ENCODE peak calls at places on chromosomes 1 and 21, in five cellular contexts. A is mucosa of descending colon; N is CD8-positive, alpha-beta T cell; R is CD4-positive, alpha-beta memory T cell; T is AG10803. D is an unnamed sample.

GRCh38 chr21:41750532-41751151 is 16.2 kb downstream of the RIPK4 start:
- DNase-seq in A (no peak), N (no peak), R (no peak), T (no peak), D (no peak)

GRCh38 chr1:161082996-161083742 is 6.2 kb downstream of the NECTIN4 start:
- DNase-seq in A (peak), N (no peak), R (no peak), T (peak), D (peak)

GRCh38 chr1:27275686-27276085 is 41.3 kb downstream of the WDTC1 start:
- DNase-seq in A (no peak), N (no peak), R (no peak), T (peak), D (no peak)

GRCh38 chr1:180228648-180229482 is 1.2 kb upstream of the LHX4 start:
- DNase-seq in A (no peak), N (no peak), R (no peak), T (no peak), D (peak)

GRCh38 chr1:212797681-212798080 is 6.0 kb downstream of the TATDN3 start:
- DNase-seq in A (no peak), N (no peak), R (no peak), T (peak), D (no peak)

GRCh38 chr1:153803479-153804056 is 28.4 kb downstream of the SLC27A3 start:
- DNase-seq in A (no peak), N (no peak), R (no peak), T (no peak), D (no peak)

GRCh38 chr1:206907304-206907991 is 10.2 kb downstream of the IL24 start:
- DNase-seq in A (no peak), N (no peak), R (no peak), T (no peak), D (no peak)

GRCh38 chr1:94321662-94322061 is 84.3 kb upstream of the ARHGAP29 start:
- DNase-seq in A (no peak), N (no peak), R (no peak), T (peak), D (no peak)

GRCh38 chr1:231750818-231751623 is 124.4 kb downstream of the DISC1 start:
- DNase-seq in A (no peak), N (no peak), R (no peak), T (peak), D (no peak)

GRCh38 chr1:22738522-22738921 is 27.9 kb downstream of the EPHB2 start:
- DNase-seq in A (no peak), N (no peak), R (no peak), T (no peak), D (no peak)

DNA sequence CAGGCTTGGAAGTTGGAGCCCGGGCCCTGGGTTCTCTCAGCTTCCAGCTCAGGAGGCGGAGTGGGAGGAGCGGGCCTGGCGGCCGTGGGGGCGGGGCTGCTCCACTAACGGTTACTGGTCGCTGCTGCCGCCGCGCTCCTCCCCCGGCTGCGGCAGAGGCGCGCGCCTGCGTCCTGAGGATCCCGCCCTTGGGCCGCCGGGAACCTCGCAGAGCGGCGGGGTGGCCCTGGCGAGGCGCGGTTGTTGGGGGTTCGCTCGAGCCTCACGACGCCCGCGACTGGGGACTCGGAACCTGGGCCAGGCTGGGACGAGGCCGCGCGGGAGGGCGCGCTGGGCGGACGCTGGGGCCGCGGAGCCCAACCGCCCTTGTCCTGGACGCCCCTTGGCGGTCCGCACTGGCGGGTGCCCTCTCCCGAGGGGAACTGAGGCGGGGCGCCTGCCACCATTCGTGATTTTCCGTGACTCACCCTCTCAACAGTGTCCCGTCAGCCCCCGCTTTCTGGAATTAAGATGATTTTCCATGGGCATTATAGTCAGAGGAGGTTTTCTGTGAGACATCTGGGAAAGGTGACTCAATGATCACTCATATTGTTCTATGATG is 34.1 kb downstream of the OR2G3 start:
- DNase-seq in A (peak), N (peak), R (no peak), T (peak), D (peak)
- H3K4me3 ChIP-seq in A (no peak), N (no peak), R (no peak), T (no peak), D (peak)

GRCh38 chr1:148334339-148335130 is 148.6 kb downstream of the PPIAL4G start:
- DNase-seq in A (peak), N (peak), R (peak), T (peak), D (peak)
- H3K4me3 ChIP-seq in A (no peak), N (peak), R (peak), T (peak), D (peak)

GRCh38 chr1:246215505-246215893 is 291.6 kb downstream of the SMYD3 start:
- DNase-seq in A (no peak), N (no peak), R (no peak), T (no peak), D (no peak)
- H3K4me3 ChIP-seq in A (no peak), N (no peak), R (no peak), T (no peak), D (no peak)

GRCh38 chr1:72284084-72284397 is 1.7 kb upstream of the NEGR1 start:
- DNase-seq in A (no peak), N (no peak), R (no peak), T (no peak), D (no peak)

GRCh38 chr1:72284398-72285073 is 2.2 kb upstream of the NEGR1 start:
- DNase-seq in A (peak), N (no peak), R (no peak), T (peak), D (peak)

GRCh38 chr1:72282271-72282656 is at the start of gene NEGR1:
- DNase-seq in A (peak), N (no peak), R (peak), T (peak), D (peak)

GRCh38 chr1:72282690-72283203 is 408 bp upstream of the NEGR1 start:
- DNase-seq in A (peak), N (peak), R (peak), T (peak), D (peak)

GRCh38 chr1:72283204-72284083 is 1.1 kb upstream of the NEGR1 start:
- DNase-seq in A (peak), N (no peak), R (peak), T (peak), D (peak)
- H3K4me3 ChIP-seq in A (peak), N (peak), R (peak), T (peak), D (peak)

DNA sequence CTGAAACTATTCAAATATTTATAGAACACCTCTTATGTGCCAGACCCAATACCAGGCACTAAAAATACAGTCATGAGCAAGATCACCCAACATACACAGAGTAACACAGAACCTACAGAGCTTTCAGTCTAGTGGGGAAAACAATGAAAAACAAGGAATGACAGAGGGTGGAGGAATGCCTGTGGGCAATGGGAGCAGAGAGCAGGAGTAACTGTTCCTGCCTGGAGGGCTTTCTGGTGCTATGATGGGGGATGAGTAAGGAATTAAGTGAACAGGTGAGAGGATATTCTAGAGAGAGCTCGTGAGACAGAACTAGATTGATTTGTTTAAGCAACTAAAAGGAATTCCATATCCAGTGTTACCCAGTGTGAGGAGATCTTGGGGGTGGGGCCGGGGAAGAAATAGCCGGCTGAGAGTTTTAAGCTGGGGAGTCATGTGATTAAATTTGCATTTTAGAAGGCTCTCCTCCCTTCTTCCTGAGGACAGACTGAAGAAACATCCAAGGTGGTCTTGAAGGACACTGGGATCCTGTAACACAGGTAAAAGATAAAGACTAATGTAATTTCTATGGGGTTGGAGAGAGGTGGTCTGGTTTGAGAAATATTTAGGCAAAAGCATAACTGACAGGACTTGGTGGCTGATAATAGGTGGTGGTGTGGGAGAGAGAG is 2.1 kb upstream of the CD53 start:
- DNase-seq in A (no peak), N (no peak), R (no peak), T (no peak), D (no peak)
- H3K4me3 ChIP-seq in A (no peak), N (no peak), R (no peak), T (no peak), D (no peak)

GRCh38 chr1:30757976-30758688 is 558 bp upstream of the LAPTM5 start:
- DNase-seq in A (no peak), N (no peak), R (no peak), T (no peak), D (no peak)

GRCh38 chr1:30759718-30760281 is 2.2 kb upstream of the LAPTM5 start:
- DNase-seq in A (no peak), N (peak), R (peak), T (no peak), D (no peak)

GRCh38 chr1:30760596-30761311 is 3.2 kb upstream of the LAPTM5 start:
- DNase-seq in A (no peak), N (no peak), R (no peak), T (no peak), D (no peak)

GRCh38 chr1:30757196-30757949 is at the start of gene LAPTM5:
- DNase-seq in A (peak), N (peak), R (peak), T (peak), D (peak)

GRCh38 chr1:30758785-30759380 is 1.3 kb upstream of the LAPTM5 start:
- DNase-seq in A (no peak), N (no peak), R (no peak), T (peak), D (no peak)
- H3K4me3 ChIP-seq in A (no peak), N (peak), R (peak), T (no peak), D (no peak)

GRCh38 chr1:54327386-54328116 is 78.6 kb downstream of the SSBP3 start:
- DNase-seq in A (no peak), N (no peak), R (no peak), T (peak), D (no peak)
- H3K4me3 ChIP-seq in A (no peak), N (no peak), R (no peak), T (no peak), D (no peak)